ENCODE peak calls at places on chromosomes 11 and 22, in six cellular contexts. S is left ventricle myocardium inferior, X is right lobe of liver, P is uterus, M is heart right ventricle, D is cardiac muscle cell. R is an unnamed sample. For H3K4me1, the result is how much of the 10 kb centered on the place peaks cover.

GRCh38 chr22:39959640-39960447 is at the start of gene TMA7B:
- DNase-seq in D (peak), S (no peak), M (no peak), P (no peak), X (no peak), R (peak)

GRCh38 chr11:69301491-69302401 is 7.8 kb downstream of the MYEOV start:
- DNase-seq in D (peak), M (no peak), X (no peak), S (no peak), P (no peak), R (no peak)

GRCh38 chr11:111871693-111872161 is 346 bp upstream of the ALG9 start:
- DNase-seq in S (no peak), D (no peak), X (no peak), M (no peak), P (no peak), R (no peak)

GRCh38 chr11:101187748-101188147 is 58.1 kb upstream of the PGR start:
- DNase-seq in D (no peak), S (no peak), M (peak), P (no peak), X (no peak), R (no peak)

GRCh38 chr22:49975543-49976389 is 15.2 kb downstream of the PIM3 start:
- DNase-seq in X (no peak), P (peak), S (peak), D (peak), M (no peak), R (peak)

GRCh38 chr11:82676483-82677094 is 57.1 kb downstream of the FAM181B start:
- DNase-seq in S (no peak), P (no peak), M (no peak), D (no peak), X (no peak), R (no peak)

GRCh38 chr11:112400615-112401014 is 140.0 kb upstream of the PLET1 start:
- DNase-seq in M (no peak), S (no peak), D (no peak), X (no peak), P (no peak), R (no peak)

GRCh38 chr11:17720796-17721171 is 1.4 kb downstream of the MYOD1 start:
- DNase-seq in M (no peak), X (no peak), P (no peak), S (no peak), D (no peak), R (no peak)

GRCh38 chr11:44217432-44217831 is 92.5 kb downstream of the ALX4 start:
- DNase-seq in P (no peak), S (no peak), D (no peak), M (no peak), X (no peak), R (no peak)

GRCh38 chr22:21621891-21622623 is 7.8 kb downstream of the YDJC start:
- DNase-seq in X (no peak), P (no peak), M (no peak), S (no peak), D (no peak), R (no peak)

GRCh38 chr22:44398791-44399190 is 86.0 kb upstream of the SHISAL1 start:
- DNase-seq in M (no peak), D (no peak), S (peak), X (peak), P (peak), R (peak)

GRCh38 chr22:19916941-19917340 is 24.6 kb upstream of the COMT start:
- DNase-seq in M (no peak), D (no peak), P (no peak), S (no peak), X (no peak), R (no peak)

GRCh38 chr11:112863304-112863703 is 97.9 kb upstream of the NCAM1 start:
- DNase-seq in D (no peak), M (peak), P (no peak), X (no peak), S (no peak), R (no peak)

GRCh38 chr11:68651208-68651984 is 32.9 kb upstream of the GAL start:
- DNase-seq in P (no peak), M (no peak), X (no peak), S (no peak), D (peak), R (no peak)

GRCh38 chr22:32818446-32819115 is 17.1 kb downstream of the TIMP3 start:
- DNase-seq in S (no peak), D (no peak), P (no peak), X (no peak), M (no peak), R (no peak)

GRCh38 chr11:90134420-90135003 is at the start of gene NAALAD2:
- DNase-seq in D (peak), S (peak), M (peak), X (peak), P (peak), R (peak)

GRCh38 chr11:134370526-134371435 is 39.0 kb downstream of the GLB1L2 start:
- DNase-seq in M (no peak), S (no peak), D (no peak), P (no peak), X (peak), R (peak)

GRCh38 chr22:36881504-36882245 is 20.9 kb downstream of the NCF4 start:
- DNase-seq in S (no peak), D (no peak), X (no peak), P (no peak), M (no peak), R (no peak)

GRCh38 chr11:45900916-45901617 is 6.0 kb downstream of the FREY1 start:
- DNase-seq in M (peak), S (no peak), D (peak), X (no peak), P (no peak), R (no peak)

GRCh38 chr11:108788565-108789199 is 123.8 kb downstream of the DDX10 start:
- DNase-seq in M (peak), P (no peak), D (peak), S (no peak), X (no peak), R (no peak)

GRCh38 chr11:3880724-3881123 is 25.3 kb downstream of the STIM1 start:
- DNase-seq in S (no peak), D (no peak), X (no peak), P (no peak), M (no peak), R (no peak)

GRCh38 chr22:44159230-44159629 is 21.5 kb upstream of the PARVG start:
- DNase-seq in S (no peak), P (peak), M (no peak), D (peak), X (no peak), R (peak)

GRCh38 chr11:122556605-122557004 is 98.9 kb upstream of the UBASH3B start:
- DNase-seq in X (no peak), P (no peak), M (no peak), S (no peak), D (peak), R (peak)

GRCh38 chr11:11142359-11142758 is 210.7 kb downstream of the CSNK2A3 start:
- DNase-seq in M (no peak), S (no peak), X (no peak), D (no peak), P (no peak), R (no peak)

GRCh38 chr22:17257578-17257977 is 38.3 kb upstream of the ADA2 start:
- DNase-seq in P (no peak), X (no peak), D (no peak), S (no peak), M (no peak), R (no peak)

GRCh38 chr11:2643746-2644145 is 56.0 kb downstream of the KCNQ1OT1 start:
- DNase-seq in P (no peak), M (no peak), S (no peak), D (no peak), X (no peak), R (no peak)

GRCh38 chr11:109041876-109042275 is 377.0 kb downstream of the DDX10 start:
- DNase-seq in M (no peak), D (peak), S (no peak), X (no peak), P (no peak), R (no peak)

GRCh38 chr11:59011672-59012071 is 72.4 kb downstream of the GLYATL1 start:
- DNase-seq in S (no peak), P (no peak), X (no peak), D (no peak), M (no peak), R (no peak)

GRCh38 chr11:6315811-6316425 is 4.4 kb downstream of the CAVIN3 start:
- DNase-seq in X (peak), D (peak), M (peak), S (peak), P (peak), R (peak)

GRCh38 chr11:11163256-11163655 is 189.8 kb downstream of the CSNK2A3 start:
- DNase-seq in X (no peak), P (no peak), M (no peak), D (peak), S (no peak), R (no peak)

GRCh38 chr11:11415786-11416390 is 62.8 kb upstream of the CSNK2A3 start:
- DNase-seq in S (no peak), X (no peak), D (peak), M (no peak), P (no peak), R (no peak)

GRCh38 chr11:74687237-74688005 is 43.8 kb downstream of the CHRDL2 start:
- DNase-seq in D (peak), P (no peak), S (no peak), X (no peak), M (no peak), R (peak)

GRCh38 chr11:95279921-95280861 is 49.2 kb upstream of the SESN3 start:
- DNase-seq in D (peak), M (peak), P (no peak), S (no peak), X (peak), R (no peak)

GRCh38 chr11:61066645-61067044 is 35.6 kb upstream of the CD5 start:
- DNase-seq in S (no peak), M (no peak), D (no peak), P (no peak), X (no peak), R (no peak)

GRCh38 chr11:100849009-100849913 is 162.2 kb downstream of the ARHGAP42 start:
- DNase-seq in D (peak), P (no peak), S (no peak), M (no peak), X (no peak), R (no peak)

GRCh38 chr11:721913-722811 is 16.1 kb downstream of the EPS8L2 start:
- DNase-seq in D (no peak), P (no peak), M (no peak), X (peak), S (no peak), R (peak)

GRCh38 chr11:102780491-102780918 is at the start of gene MMP10:
- DNase-seq in M (no peak), D (peak), X (no peak), S (no peak), P (no peak), R (no peak)

GRCh38 chr22:41367039-41367679 is 14.6 kb upstream of the TEF start:
- DNase-seq in D (peak), P (peak), M (peak), X (peak), S (peak), R (peak)

GRCh38 chr11:83573097-83573496 is 286.9 kb upstream of the CCDC90B start:
- DNase-seq in S (no peak), M (no peak), D (peak), P (no peak), X (no peak), R (no peak)

GRCh38 chr11:13332124-13332523 is 54.5 kb downstream of the BMAL1 start:
- DNase-seq in D (no peak), P (no peak), S (no peak), M (no peak), X (no peak), R (no peak)
- H3K4me1 ChIP-seq in D (under half), P (under half), S (half or more), M (half or more), X (half or more), R (under half)

DNA sequence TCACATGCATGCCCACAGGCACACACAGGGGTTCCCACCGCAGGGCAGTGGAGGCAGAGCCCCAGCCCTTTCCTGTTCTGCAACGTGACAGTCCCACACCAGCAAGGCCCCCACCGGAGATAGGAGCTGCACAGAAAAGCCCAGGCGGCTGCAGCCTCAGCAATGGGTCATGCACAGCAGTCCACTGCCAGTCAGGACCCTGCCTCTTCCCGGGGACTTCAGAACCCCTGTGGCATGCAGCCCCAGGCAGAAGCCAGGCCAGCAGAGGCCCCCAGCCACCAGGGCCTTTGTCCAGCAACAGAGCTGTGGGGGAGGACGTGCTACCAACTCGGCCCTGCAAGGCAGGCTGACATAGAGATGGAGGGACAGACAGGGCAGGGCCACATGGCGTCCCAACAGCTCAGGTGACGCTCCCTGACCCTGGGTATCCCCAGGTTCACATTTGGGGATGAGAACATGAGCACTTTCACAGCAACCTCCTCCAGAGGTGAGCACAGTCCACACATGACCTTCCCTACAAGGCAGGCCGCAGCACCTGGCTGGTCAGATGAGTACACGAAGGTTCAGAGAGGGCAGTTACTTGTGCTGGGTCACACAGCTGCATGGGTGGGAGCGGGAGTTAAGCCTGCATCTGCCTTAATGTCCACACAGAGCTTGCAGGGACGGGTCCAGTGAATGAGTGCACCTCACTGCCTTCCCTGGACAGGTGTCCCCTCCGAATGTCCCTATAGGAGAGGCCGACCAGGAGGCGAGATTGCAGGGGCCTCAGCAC is 87.3 kb downstream of the CELSR1 start:
- DNase-seq in M (no peak), D (no peak), S (no peak), X (no peak), P (no peak), R (no peak)
- H3K27ac ChIP-seq in M (no peak), D (no peak), S (no peak), X (no peak), P (no peak), R (no peak)

DNA sequence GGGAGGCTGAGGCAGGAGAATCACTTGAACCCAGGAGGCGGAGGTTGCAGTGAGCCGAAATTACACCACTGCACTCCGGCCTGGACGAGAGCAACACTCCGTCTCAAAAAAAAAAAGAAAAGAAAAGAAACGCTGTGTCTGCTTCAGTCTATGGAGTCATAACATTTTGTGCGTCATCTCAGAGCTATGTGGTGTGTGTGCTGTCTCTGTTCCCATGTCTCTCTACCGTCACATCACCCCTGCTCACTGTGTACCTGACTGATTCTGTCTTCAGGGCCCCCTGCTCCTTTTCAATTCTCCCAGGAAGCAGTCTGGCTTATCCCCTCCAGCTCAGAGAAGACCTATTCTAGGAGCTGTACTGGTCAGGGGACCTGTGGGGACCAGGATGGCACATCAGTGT is 7.0 kb downstream of the BACE1-AS start:
- DNase-seq in X (no peak), S (no peak), P (no peak), M (no peak), D (no peak), R (no peak)
- H3K4me1 ChIP-seq in X (under half), S (under half), P (under half), M (under half), D (under half), R (under half)

DNA sequence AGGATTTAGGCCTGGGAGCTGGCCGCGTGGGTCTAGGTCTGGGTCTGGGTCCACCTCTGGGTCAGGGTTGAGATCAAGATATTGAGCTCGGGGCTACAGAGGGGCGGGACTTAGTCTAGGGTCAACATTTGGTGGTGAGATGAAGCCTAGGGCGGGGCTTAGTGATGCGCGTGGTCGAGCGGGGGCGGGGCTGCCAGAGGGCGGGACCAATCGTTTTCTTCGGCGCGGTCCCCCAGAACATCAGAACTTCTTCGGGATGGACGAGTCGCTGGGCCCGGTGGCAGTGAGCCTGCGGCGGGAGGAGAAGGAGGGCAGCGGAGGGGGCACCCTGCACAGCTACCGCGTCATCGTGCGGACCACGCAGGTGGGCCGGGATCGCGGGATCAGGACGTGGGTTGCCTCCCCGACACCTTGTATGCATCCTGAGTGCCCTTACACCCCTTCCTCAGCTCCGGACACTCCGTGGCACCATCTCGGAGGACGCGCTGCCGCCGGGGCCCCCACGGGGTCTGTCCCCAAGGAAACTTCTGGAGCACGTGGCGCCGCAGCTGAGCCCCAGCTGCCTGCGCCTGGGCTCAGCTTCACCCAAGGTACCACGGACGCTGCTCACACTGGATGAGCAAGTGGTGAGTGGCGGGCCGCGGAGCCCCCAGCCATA is 4.2 kb downstream of the SIPA1 start:
- DNase-seq in D (no peak), M (no peak), S (no peak), X (peak), P (no peak), R (peak)
- H3K27ac ChIP-seq in D (no peak), M (no peak), S (peak), X (no peak), P (no peak), R (peak)

GRCh38 chr22:24535348-24535747 is 19.6 kb downstream of the GUCD1 start:
- DNase-seq in M (no peak), D (no peak), P (no peak), S (no peak), X (no peak), R (no peak)

GRCh38 chr22:24532075-24532474 is 22.9 kb downstream of the GUCD1 start:
- DNase-seq in X (no peak), M (no peak), D (no peak), P (no peak), S (no peak), R (no peak)

GRCh38 chr22:24525416-24526037 is 29.4 kb downstream of the GUCD1 start:
- DNase-seq in X (peak), D (peak), S (peak), P (peak), M (peak), R (peak)

GRCh38 chr22:24526191-24526590 is 28.7 kb downstream of the GUCD1 start:
- DNase-seq in D (no peak), P (no peak), M (no peak), X (no peak), S (no peak), R (no peak)

GRCh38 chr22:24529898-24530297 is 25.0 kb downstream of the GUCD1 start:
- DNase-seq in M (no peak), P (no peak), S (no peak), X (no peak), D (no peak), R (no peak)
- H3K4me1 ChIP-seq in M (under half), P (under half), S (under half), X (under half), D (under half), R (under half)

DNA sequence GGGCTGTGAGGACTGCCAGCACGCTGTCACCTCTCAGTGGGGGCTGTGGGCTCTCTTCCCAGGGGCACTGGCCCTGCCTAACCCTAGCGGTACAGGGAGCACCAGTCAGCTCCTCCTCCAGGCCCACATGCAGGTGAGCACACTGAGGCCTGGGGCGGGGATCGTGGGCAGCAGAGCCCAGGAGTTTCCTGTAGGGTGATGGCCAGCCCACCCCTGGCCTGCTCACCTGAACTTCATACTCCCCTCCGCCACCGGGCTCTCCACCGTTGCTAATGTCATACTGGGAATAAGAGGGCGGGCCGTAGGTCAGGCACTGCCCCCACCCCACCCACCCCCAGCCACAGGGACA is 10.0 kb upstream of the TREH start:
- DNase-seq in X (no peak), P (no peak), M (no peak), S (no peak), D (no peak), R (no peak)
- H3K27ac ChIP-seq in X (peak), P (peak), M (peak), S (peak), D (no peak), R (peak)

DNA sequence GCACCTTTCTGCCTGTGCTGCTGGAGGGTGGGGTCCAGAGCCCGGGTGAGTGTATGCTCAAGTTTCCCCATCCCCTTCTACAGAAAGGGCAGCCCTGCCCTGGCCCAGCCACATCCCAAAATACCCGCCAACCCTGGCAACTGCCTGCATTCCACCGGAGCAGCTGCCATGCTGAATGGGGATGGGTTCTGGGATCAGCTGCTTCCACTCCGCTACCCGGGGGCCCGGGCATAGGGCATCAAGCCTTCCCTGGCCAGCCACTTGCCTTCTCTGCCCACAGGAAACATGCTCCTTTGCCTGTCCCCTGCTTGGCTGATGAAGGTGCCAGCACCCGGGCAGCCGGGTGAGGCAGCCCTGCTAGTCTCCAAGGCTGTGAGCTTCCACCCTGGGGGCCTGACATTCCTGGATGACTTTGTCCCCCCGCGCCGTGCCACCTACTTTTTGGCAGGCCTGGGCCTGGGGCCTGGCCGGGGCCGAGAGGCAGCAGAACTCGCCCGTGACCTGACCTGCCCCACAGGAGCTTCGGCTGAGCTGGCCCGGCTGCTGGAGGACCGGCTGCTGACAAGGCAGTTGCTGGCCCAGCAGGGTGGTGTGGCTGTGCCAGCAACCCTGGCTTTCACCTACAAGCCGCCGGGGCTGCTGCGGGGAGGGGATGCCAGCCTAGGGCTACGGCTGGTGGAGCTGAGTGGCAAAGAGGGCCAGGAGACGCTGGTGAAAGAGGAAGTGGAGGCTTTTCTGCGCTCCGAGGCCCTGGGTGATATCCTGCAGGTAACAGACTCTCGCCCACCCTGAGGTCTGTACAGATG is 3.2 kb downstream of the CARNS1 start:
- DNase-seq in D (no peak), P (no peak), S (peak), X (peak), M (peak), R (peak)
- H3K4me1 ChIP-seq in D (under half), P (under half), S (half or more), X (under half), M (half or more), R (half or more)

R was measured in spleen.